ENCODE peak calls at places on chromosomes 1 and 21, in four cellular contexts. S is kidney, U is astrocyte of the spinal cord, T is endothelial cell of umbilical vein. C is an unnamed sample.

GRCh38 chr1:12153181-12153785 is 13.5 kb upstream of the TNFRSF1B start:
- DNase-seq in S (no peak), U (peak; percentile 67), T (peak; percentile 49), C (no peak)

GRCh38 chr1:226741009-226741408 is 1.9 kb upstream of the ITPKB start:
- DNase-seq in S (no peak), U (no peak), T (no peak), C (no peak)

GRCh38 chr1:242854466-242854865 is 330.0 kb upstream of the PLD5 start:
- DNase-seq in S (no peak), U (no peak), T (no peak), C (no peak)

GRCh38 chr1:2233997-2234761 is 6.1 kb downstream of the SKI start:
- DNase-seq in S (peak; percentile 96), U (peak; percentile 75), T (peak; percentile 47), C (no peak)

GRCh38 chr21:45377866-45378257 is 27.1 kb upstream of the COL18A1 start:
- DNase-seq in S (peak; percentile 15), U (no peak), T (no peak), C (peak; percentile 9)

GRCh38 chr1:22526677-22527076 is 36.6 kb upstream of the EPHA8 start:
- DNase-seq in S (no peak), U (no peak), T (no peak), C (no peak)

GRCh38 chr1:207323425-207323976 is 2.0 kb downstream of the CD55 start:
- DNase-seq in S (no peak), U (no peak), T (no peak), C (no peak)

GRCh38 chr1:11634759-11635158 is 19.5 kb downstream of the FBXO2 start:
- DNase-seq in S (no peak), U (no peak), T (no peak), C (no peak)

GRCh38 chr1:172902861-172903381 is 147.8 kb downstream of the TNFSF18 start:
- DNase-seq in S (no peak), U (peak; percentile 78), T (peak; percentile 58), C (no peak)

GRCh38 chr1:103341377-103341880 is 184.1 kb upstream of the RNPC3 start:
- DNase-seq in S (no peak), U (no peak), T (no peak), C (no peak)

GRCh38 chr1:33636209-33636608 is 163.8 kb downstream of the ZSCAN20 start:
- DNase-seq in S (no peak), U (no peak), T (no peak), C (no peak)

GRCh38 chr1:53061123-53061858 is 722 bp upstream of the PODN start:
- DNase-seq in S (peak; percentile 78), U (no peak), T (no peak), C (no peak)

GRCh38 chr1:170168263-170168662 is 22.5 kb downstream of the NTMT2 start:
- DNase-seq in S (no peak), U (peak; percentile 73), T (peak; percentile 28), C (no peak)

GRCh38 chr1:225653463-225654276 is 747 bp upstream of the ENAH start:
- DNase-seq in S (peak; percentile 85), U (peak; percentile 81), T (peak; percentile 83), C (peak; percentile 56)

GRCh38 chr1:87512431-87512830 is 183.8 kb downstream of the LMO4 start:
- DNase-seq in S (no peak), U (peak; percentile 7), T (no peak), C (no peak)

GRCh38 chr1:163315773-163316374 is 5.9 kb upstream of the NUF2 start:
- DNase-seq in S (no peak), U (peak; percentile 65), T (peak; percentile 63), C (no peak)

GRCh38 chr1:55375617-55376258 is 160.6 kb upstream of the USP24 start:
- DNase-seq in S (no peak), U (peak; percentile 46), T (peak; percentile 41), C (peak; percentile 46)

GRCh38 chr21:17667256-17667655 is 54.6 kb upstream of the BTG3 start:
- DNase-seq in S (no peak), U (no peak), T (no peak), C (peak; percentile 44)

GRCh38 chr1:215005656-215006335 is 76.7 kb upstream of the KCNK2 start:
- DNase-seq in S (no peak), U (no peak), T (no peak), C (no peak)

GRCh38 chr1:211548321-211549091 is 30.5 kb downstream of the SLC30A1 start:
- DNase-seq in S (no peak), U (no peak), T (no peak), C (peak; percentile 75)

GRCh38 chr1:47709302-47710074 is 271.6 kb downstream of the FOXD2 start:
- DNase-seq in S (no peak), U (no peak), T (no peak), C (peak; percentile 56)

GRCh38 chr1:6784560-6785317 is 515 bp upstream of the CAMTA1 start:
- DNase-seq in S (peak; percentile 100), U (peak; percentile 100), T (peak; percentile 100), C (peak; percentile 99)

GRCh38 chr1:248834343-248834940 is 3.6 kb upstream of the ZNF672 start:
- DNase-seq in S (no peak), U (no peak), T (no peak), C (no peak)

GRCh38 chr21:45423201-45423955 is 18.4 kb downstream of the COL18A1 start:
- DNase-seq in S (peak; percentile 75), U (no peak), T (no peak), C (peak; percentile 30)

GRCh38 chr21:16279658-16280581 is 550.1 kb downstream of the USP25 start:
- DNase-seq in S (peak; percentile 37), U (peak; percentile 85), T (peak; percentile 70), C (peak; percentile 4)

GRCh38 chr1:35656148-35656862 is 15.0 kb upstream of the PSMB2 start:
- DNase-seq in S (no peak), U (no peak), T (no peak), C (no peak)

GRCh38 chr1:183278736-183279591 is 92.9 kb downstream of the LAMC2 start:
- DNase-seq in S (no peak), U (peak; percentile 66), T (peak; percentile 75), C (no peak)

GRCh38 chr1:207397525-207397926 is 56.6 kb upstream of the CR2 start:
- DNase-seq in S (no peak), U (no peak), T (no peak), C (no peak)

GRCh38 chr1:226892534-226892895 is 22.1 kb downstream of the PSEN2 start:
- DNase-seq in S (no peak), U (no peak), T (no peak), C (no peak)

GRCh38 chr1:174021611-174022079 is 512 bp downstream of the RC3H1 start:
- DNase-seq in S (peak; percentile 86), U (peak; percentile 61), T (peak; percentile 68), C (peak; percentile 64)

GRCh38 chr1:52059326-52059725 is 3.2 kb downstream of the BTF3L4 start:
- DNase-seq in S (no peak), U (peak; percentile 27), T (no peak), C (no peak)

DNA sequence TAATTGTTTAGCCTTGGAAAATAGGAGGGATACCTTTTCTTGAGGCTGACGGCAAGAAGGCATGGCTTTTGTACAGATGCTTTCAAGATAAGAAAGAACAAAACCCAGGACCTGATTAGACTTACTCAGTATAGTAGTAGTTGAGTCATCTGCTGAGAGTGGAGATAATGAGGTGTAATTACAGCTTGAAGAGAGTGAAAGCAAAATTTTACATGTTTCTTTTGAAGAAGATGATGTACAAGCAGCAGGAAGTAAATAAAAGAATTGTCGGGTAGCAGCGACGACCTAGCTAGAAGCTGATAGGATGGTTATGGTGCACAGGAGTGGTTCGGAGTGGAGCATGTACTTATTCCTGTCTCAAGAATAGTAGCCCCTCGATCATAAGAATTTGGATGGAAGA is 6.6 kb downstream of the ANGPTL1 start:
- DNase-seq in S (no peak), U (no peak), T (no peak), C (no peak)
- H3K4me3 ChIP-seq in S (no peak overlapping the region), U (no peak overlapping the region), T (no peak overlapping the region), C (no peak overlapping the region)

GRCh38 chr1:43588592-43588991 is 57.9 kb downstream of the PTPRF start:
- DNase-seq in S (peak; percentile 65), U (no peak), T (no peak), C (no peak)

GRCh38 chr1:43585596-43585995 is 54.9 kb downstream of the PTPRF start:
- DNase-seq in S (no peak), U (no peak), T (no peak), C (no peak)

GRCh38 chr1:43587001-43587400 is 56.3 kb downstream of the PTPRF start:
- DNase-seq in S (no peak), U (no peak), T (no peak), C (no peak)

GRCh38 chr1:43586136-43586726 is 55.5 kb downstream of the PTPRF start:
- DNase-seq in S (no peak), U (no peak), T (no peak), C (no peak)

GRCh38 chr1:43587594-43587993 is 56.9 kb downstream of the PTPRF start:
- DNase-seq in S (no peak), U (no peak), T (no peak), C (no peak)
- TF ChIP-seq CTCF in S (no peak), U (no peak), T (no peak), C (no peak)

GRCh38 chr21:39386194-39386593 is 37.3 kb upstream of the HMGN1 start:
- DNase-seq in S (no peak), U (peak; percentile 5), T (no peak), C (peak; percentile 48)
- H3K4me3 ChIP-seq in S (peak overlapping the region; percentile 14), U (peak overlapping the region; percentile 14), T (no peak overlapping the region), C (peak overlapping the region; percentile 22)

DNA sequence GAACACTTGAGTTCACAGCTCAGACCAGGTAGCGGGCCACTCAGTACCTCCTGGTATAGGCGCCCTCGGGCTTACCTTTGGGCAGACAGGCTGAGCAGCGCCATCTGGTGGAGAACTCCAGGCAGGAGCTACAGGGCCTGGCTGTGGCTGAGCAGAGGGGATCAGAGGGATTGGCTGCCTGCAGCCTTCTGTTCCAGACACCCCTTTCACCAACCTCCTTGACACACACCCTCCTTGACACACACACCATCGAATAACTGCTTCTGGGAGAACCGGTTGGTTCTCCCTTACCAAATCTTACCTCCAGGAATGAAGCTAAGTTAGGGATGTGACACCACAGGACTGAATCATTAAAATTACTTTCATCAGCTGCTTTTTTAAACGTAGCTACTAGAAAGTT is 6.5 kb downstream of the LIN28A start:
- DNase-seq in S (peak; percentile 82), U (peak; percentile 55), T (peak; percentile 57), C (peak; percentile 85)
- TF ChIP-seq CTCF in S (peak; percentile 74), U (peak; percentile 98), T (peak; percentile 99), C (peak; percentile 81)

GRCh38 chr1:231418101-231418740 is 3.9 kb downstream of the EGLN1 start:
- DNase-seq in S (no peak), U (no peak), T (peak; percentile 33), C (no peak)
- H3K4me3 ChIP-seq in S (peak overlapping the region; percentile 73), U (peak overlapping the region; percentile 87), T (peak overlapping the region; percentile 91), C (peak overlapping the region; percentile 51)

DNA sequence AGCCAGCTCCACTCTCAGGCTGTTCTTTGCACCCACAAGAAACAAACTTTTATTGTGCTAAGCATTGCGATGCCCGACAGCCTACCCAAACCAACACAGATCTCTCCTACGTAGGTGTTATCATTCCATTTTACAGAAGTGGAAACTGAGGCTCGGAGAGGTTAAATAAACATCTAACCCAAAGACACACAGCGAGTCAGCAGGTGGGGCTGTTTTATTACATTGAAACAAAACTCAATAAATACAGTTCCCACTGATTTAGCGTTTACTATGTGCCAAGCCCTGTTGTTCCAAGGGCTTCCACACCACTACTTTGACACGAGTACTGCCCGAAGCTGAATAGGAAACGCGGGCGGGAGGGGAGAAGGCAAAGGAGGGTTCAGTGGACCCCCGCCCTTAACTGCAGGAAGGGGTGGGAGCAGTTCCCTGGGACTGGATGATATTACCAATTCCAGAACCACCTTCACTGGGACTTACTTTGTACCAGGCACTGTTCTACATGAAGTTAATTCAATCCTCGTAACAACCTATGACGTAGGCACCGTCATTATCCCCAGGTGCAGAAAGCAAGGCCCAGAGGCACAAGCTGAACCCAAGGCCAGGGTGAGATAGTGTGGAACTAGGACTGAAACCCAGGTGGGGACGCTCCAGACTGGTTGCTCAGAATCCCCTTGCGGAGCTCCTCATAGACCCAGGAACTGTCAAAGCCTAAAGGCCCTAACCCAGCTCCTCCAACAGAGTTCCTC is 19.3 kb upstream of the ALDH4A1 start:
- DNase-seq in S (no peak), U (no peak), T (peak; percentile 44), C (no peak)
- TF ChIP-seq CTCF in S (no peak), U (peak; percentile 18), T (no peak), C (no peak)